ENCODE peak calls at places on chromosomes 1 and 21, in five cellular contexts. One of them, this sample, is unnamed. For H3K4me1, the result is how much of the 10 kb centered on the place peaks cover.

GRCh38 chr1:97441966-97442365 is 478.9 kb downstream of the DPYD start:
- DNase-seq in esophagus muscularis mucosa: no peak
- DNase-seq in testis: no peak
- DNase-seq in K562: no peak
- DNase-seq in psoas muscle: no peak
- DNase-seq in this sample: no peak

GRCh38 chr1:9687876-9688582 is 36.5 kb downstream of the PIK3CD start:
- DNase-seq in esophagus muscularis mucosa: no peak
- DNase-seq in testis: no peak
- DNase-seq in K562: peak
- DNase-seq in psoas muscle: peak
- DNase-seq in this sample: no peak

GRCh38 chr1:2358072-2358471 is 33.3 kb downstream of the MORN1 start:
- DNase-seq in esophagus muscularis mucosa: no peak
- DNase-seq in testis: no peak
- DNase-seq in K562: no peak
- DNase-seq in psoas muscle: peak
- DNase-seq in this sample: no peak

GRCh38 chr1:247241687-247242086 is 14.2 kb upstream of the VN1R5 start:
- DNase-seq in esophagus muscularis mucosa: no peak
- DNase-seq in testis: no peak
- DNase-seq in K562: no peak
- DNase-seq in psoas muscle: no peak
- DNase-seq in this sample: peak

GRCh38 chr1:112508242-112509004 is at the start of gene WNT2B:
- DNase-seq in esophagus muscularis mucosa: no peak
- DNase-seq in testis: peak
- DNase-seq in K562: peak
- DNase-seq in psoas muscle: no peak
- DNase-seq in this sample: no peak

GRCh38 chr1:11731719-11732283 is 4.1 kb upstream of the AGTRAP start:
- DNase-seq in esophagus muscularis mucosa: peak
- DNase-seq in testis: peak
- DNase-seq in K562: peak
- DNase-seq in psoas muscle: peak
- DNase-seq in this sample: peak

GRCh38 chr1:154992721-154993571 is 440 bp upstream of the LENEP start:
- DNase-seq in esophagus muscularis mucosa: no peak
- DNase-seq in testis: no peak
- DNase-seq in K562: peak
- DNase-seq in psoas muscle: no peak
- DNase-seq in this sample: no peak

GRCh38 chr21:28657576-28657975 is 335.1 kb downstream of the LTN1 start:
- DNase-seq in esophagus muscularis mucosa: no peak
- DNase-seq in testis: no peak
- DNase-seq in K562: no peak
- DNase-seq in psoas muscle: no peak
- DNase-seq in this sample: no peak

GRCh38 chr1:201309420-201309819 is 26.1 kb downstream of the PKP1 start:
- DNase-seq in esophagus muscularis mucosa: no peak
- DNase-seq in testis: peak
- DNase-seq in K562: peak
- DNase-seq in psoas muscle: peak
- DNase-seq in this sample: peak

GRCh38 chr1:27345272-27345671 is 3.5 kb downstream of the SYTL1 start:
- DNase-seq in esophagus muscularis mucosa: no peak
- DNase-seq in testis: no peak
- DNase-seq in K562: no peak
- DNase-seq in psoas muscle: no peak
- DNase-seq in this sample: no peak

GRCh38 chr1:240508950-240509349 is 103.0 kb downstream of the GREM2 start:
- DNase-seq in esophagus muscularis mucosa: no peak
- DNase-seq in testis: no peak
- DNase-seq in K562: no peak
- DNase-seq in psoas muscle: no peak
- DNase-seq in this sample: no peak

GRCh38 chr1:32448773-32449456 is 16.0 kb upstream of the ZBTB8B start:
- DNase-seq in esophagus muscularis mucosa: no peak
- DNase-seq in testis: peak
- DNase-seq in K562: peak
- DNase-seq in psoas muscle: no peak
- DNase-seq in this sample: no peak

GRCh38 chr1:102241431-102242338 is 245.0 kb upstream of the OLFM3 start:
- DNase-seq in esophagus muscularis mucosa: no peak
- DNase-seq in testis: no peak
- DNase-seq in K562: no peak
- DNase-seq in psoas muscle: no peak
- DNase-seq in this sample: no peak

GRCh38 chr1:42420145-42420544 is 35.7 kb downstream of the ZMYND12 start:
- DNase-seq in esophagus muscularis mucosa: no peak
- DNase-seq in testis: no peak
- DNase-seq in K562: no peak
- DNase-seq in psoas muscle: no peak
- DNase-seq in this sample: no peak

GRCh38 chr1:220918285-220918951 is 39.2 kb downstream of the HLX start:
- DNase-seq in esophagus muscularis mucosa: no peak
- DNase-seq in testis: no peak
- DNase-seq in K562: no peak
- DNase-seq in psoas muscle: no peak
- DNase-seq in this sample: no peak

GRCh38 chr1:173424137-173424536 is 53.0 kb upstream of the PRDX6 start:
- DNase-seq in esophagus muscularis mucosa: no peak
- DNase-seq in testis: no peak
- DNase-seq in K562: no peak
- DNase-seq in psoas muscle: no peak
- DNase-seq in this sample: no peak

GRCh38 chr1:184813528-184814089 is 59.0 kb upstream of the EDEM3 start:
- DNase-seq in esophagus muscularis mucosa: no peak
- DNase-seq in testis: no peak
- DNase-seq in K562: no peak
- DNase-seq in psoas muscle: no peak
- DNase-seq in this sample: no peak

GRCh38 chr1:232016636-232017035 is 390.0 kb downstream of the DISC1 start:
- DNase-seq in esophagus muscularis mucosa: no peak
- DNase-seq in testis: no peak
- DNase-seq in K562: no peak
- DNase-seq in psoas muscle: no peak
- DNase-seq in this sample: no peak

GRCh38 chr1:92951141-92951582 is 10.1 kb downstream of the DIPK1A start:
- DNase-seq in esophagus muscularis mucosa: no peak
- DNase-seq in testis: no peak
- DNase-seq in K562: no peak
- DNase-seq in psoas muscle: no peak
- DNase-seq in this sample: no peak

GRCh38 chr1:174413632-174414031 is 34.1 kb upstream of the GPR52 start:
- DNase-seq in esophagus muscularis mucosa: no peak
- DNase-seq in testis: no peak
- DNase-seq in K562: no peak
- DNase-seq in psoas muscle: no peak
- DNase-seq in this sample: no peak

GRCh38 chr1:85464497-85465098 is 361 bp downstream of the DDAH1 start:
- DNase-seq in esophagus muscularis mucosa: no peak
- DNase-seq in testis: peak
- DNase-seq in K562: no peak
- DNase-seq in psoas muscle: peak
- DNase-seq in this sample: no peak
- H3K27ac ChIP-seq in esophagus muscularis mucosa: peak
- H3K27ac ChIP-seq in testis: peak
- H3K27ac ChIP-seq in K562: no peak
- H3K27ac ChIP-seq in psoas muscle: peak
- H3K27ac ChIP-seq in this sample: no peak

GRCh38 chr1:225862581-225862950 is 19.6 kb downstream of the TMEM63A start:
- DNase-seq in esophagus muscularis mucosa: no peak
- DNase-seq in testis: no peak
- DNase-seq in K562: no peak
- DNase-seq in psoas muscle: peak
- DNase-seq in this sample: no peak

GRCh38 chr1:225866981-225867380 is 15.2 kb downstream of the TMEM63A start:
- DNase-seq in esophagus muscularis mucosa: no peak
- DNase-seq in testis: no peak
- DNase-seq in K562: no peak
- DNase-seq in psoas muscle: no peak
- DNase-seq in this sample: no peak

GRCh38 chr1:225863167-225863566 is 19.0 kb downstream of the TMEM63A start:
- DNase-seq in esophagus muscularis mucosa: no peak
- DNase-seq in testis: no peak
- DNase-seq in K562: no peak
- DNase-seq in psoas muscle: no peak
- DNase-seq in this sample: no peak

GRCh38 chr1:225866061-225866844 is 15.9 kb downstream of the TMEM63A start:
- DNase-seq in esophagus muscularis mucosa: no peak
- DNase-seq in testis: no peak
- DNase-seq in K562: no peak
- DNase-seq in psoas muscle: peak
- DNase-seq in this sample: no peak

DNA sequence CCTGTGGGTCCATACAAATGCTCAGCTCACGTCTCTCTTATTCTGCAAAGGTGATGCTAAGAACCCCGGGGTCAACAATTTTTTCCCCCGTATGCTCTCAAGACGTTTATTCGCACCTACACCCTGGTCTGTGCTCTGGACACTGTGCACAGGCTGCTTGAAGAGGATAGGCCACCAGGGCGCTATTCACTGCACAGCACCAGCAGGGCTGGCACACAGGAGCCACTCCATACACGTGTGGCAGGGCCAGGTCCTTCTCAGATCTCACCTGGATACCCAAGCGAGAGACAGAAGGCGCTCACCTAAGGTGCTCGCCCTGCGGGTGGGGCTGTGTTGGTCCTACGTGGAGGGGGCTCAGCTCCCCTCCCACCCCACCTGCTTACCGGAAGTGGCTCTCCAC is 16.7 kb downstream of the TMEM63A start:
- DNase-seq in esophagus muscularis mucosa: no peak
- DNase-seq in testis: no peak
- DNase-seq in K562: no peak
- DNase-seq in psoas muscle: peak
- DNase-seq in this sample: no peak
- TF ChIP-seq CTCF in esophagus muscularis mucosa: no peak
- TF ChIP-seq CTCF in testis: no peak
- TF ChIP-seq CTCF in K562: no peak
- TF ChIP-seq CTCF in psoas muscle: no peak
- TF ChIP-seq CTCF in this sample: no peak

GRCh38 chr1:25869909-25870606 is 5.5 kb downstream of the PAQR7 start:
- DNase-seq in esophagus muscularis mucosa: no peak
- DNase-seq in testis: no peak
- DNase-seq in K562: peak
- DNase-seq in psoas muscle: peak
- DNase-seq in this sample: no peak
- H3K4me1 ChIP-seq in esophagus muscularis mucosa: under half
- H3K4me1 ChIP-seq in testis: under half
- H3K4me1 ChIP-seq in K562: under half
- H3K4me1 ChIP-seq in psoas muscle: under half
- H3K4me1 ChIP-seq in this sample: under half

DNA sequence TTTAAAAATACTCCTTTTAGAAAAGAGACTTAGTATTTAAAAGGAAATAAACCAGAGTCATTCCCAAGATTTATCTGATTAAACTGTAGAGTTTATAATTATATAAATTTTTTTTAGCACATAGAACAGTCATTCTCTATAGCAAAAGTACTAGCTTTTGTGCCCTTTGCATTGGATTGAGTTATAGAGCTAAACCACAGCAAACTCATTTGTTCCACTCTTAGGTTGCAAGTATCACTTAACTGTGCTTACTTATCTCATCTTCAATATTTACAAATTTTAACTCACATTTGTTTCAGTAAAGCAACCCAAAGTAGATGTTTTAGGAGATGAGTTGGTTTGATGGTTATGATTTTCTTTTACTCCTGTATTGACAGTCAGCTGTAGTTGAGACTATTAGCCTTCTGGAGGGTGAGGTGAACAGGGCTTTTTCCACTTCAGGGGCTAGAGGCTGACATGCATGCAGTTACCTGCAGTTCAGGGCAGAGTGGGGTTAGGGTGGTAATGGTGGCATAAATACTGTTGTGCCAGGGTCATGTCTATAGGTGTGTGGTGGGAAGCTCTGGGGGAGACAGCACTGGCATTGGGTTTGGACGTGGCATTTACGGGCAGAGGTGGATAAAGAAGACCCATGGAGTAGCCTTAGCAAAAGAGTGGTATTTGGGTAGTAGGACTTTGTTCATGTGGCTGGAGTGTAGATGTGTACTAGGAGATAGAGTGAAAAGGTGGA is 42.1 kb downstream of the DYRK1A start:
- DNase-seq in esophagus muscularis mucosa: no peak
- DNase-seq in testis: no peak
- DNase-seq in K562: no peak
- DNase-seq in psoas muscle: no peak
- DNase-seq in this sample: no peak
- H3K27ac ChIP-seq in esophagus muscularis mucosa: no peak
- H3K27ac ChIP-seq in testis: no peak
- H3K27ac ChIP-seq in K562: peak
- H3K27ac ChIP-seq in psoas muscle: peak
- H3K27ac ChIP-seq in this sample: no peak

DNA sequence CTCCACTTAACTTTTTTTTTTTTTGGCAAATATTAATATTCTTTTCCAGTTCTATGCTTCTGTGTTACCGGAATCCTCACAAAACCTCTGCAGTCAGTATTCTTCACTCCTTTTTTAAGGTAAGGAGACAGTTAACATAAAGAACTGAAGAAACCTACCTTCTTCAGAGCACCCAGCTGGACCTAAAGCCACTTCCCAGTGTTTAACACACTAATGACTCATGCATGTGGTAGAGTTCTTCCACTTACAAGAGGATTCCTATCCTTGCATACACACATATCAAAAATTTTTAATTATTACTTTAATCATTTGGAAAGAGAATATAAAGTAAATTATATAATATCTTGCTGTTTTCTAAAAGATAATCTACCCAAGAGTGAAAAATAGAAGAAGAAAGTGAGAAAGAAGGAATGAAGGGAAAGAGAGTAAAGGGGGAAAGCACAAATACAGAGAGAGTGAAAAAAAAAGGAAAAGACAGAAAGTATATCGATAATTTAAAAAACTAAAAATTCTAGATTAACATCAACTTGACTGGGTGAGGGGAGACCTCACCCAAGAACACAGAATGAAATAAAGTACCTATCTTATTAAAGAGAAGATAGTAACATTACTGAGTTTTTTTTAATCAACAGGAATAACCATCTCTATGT is 54.9 kb downstream of the ENAH start:
- DNase-seq in esophagus muscularis mucosa: no peak
- DNase-seq in testis: no peak
- DNase-seq in K562: no peak
- DNase-seq in psoas muscle: no peak
- DNase-seq in this sample: peak
- TF ChIP-seq CTCF in esophagus muscularis mucosa: no peak
- TF ChIP-seq CTCF in testis: no peak
- TF ChIP-seq CTCF in K562: no peak
- TF ChIP-seq CTCF in psoas muscle: no peak
- TF ChIP-seq CTCF in this sample: no peak

GRCh38 chr1:236522937-236523703 is 662 bp upstream of the LGALS8 start:
- DNase-seq in esophagus muscularis mucosa: no peak
- DNase-seq in testis: peak
- DNase-seq in K562: no peak
- DNase-seq in psoas muscle: peak
- DNase-seq in this sample: no peak
- H3K4me1 ChIP-seq in esophagus muscularis mucosa: under half
- H3K4me1 ChIP-seq in testis: under half
- H3K4me1 ChIP-seq in K562: under half
- H3K4me1 ChIP-seq in psoas muscle: under half
- H3K4me1 ChIP-seq in this sample: under half